ENCODE peak calls at places on chromosomes 11 and 22, in four cellular contexts. T is tibial nerve, B is A549, K is HCT116. A is an unnamed sample.

GRCh38 chr11:17745032-17745772 is 10.6 kb downstream of the KCNC1 start:
- DNase-seq in T (no peak), K (no peak), B (no peak), A (no peak)

GRCh38 chr22:22452211-22452610 is 56.3 kb downstream of the ZNF280B start:
- DNase-seq in B (no peak), T (no peak), K (no peak), A (no peak)

GRCh38 chr22:44567846-44568493 is 69.9 kb upstream of the RTL6 start:
- DNase-seq in T (no peak), B (peak; percentile 46), K (peak; percentile 54), A (peak; percentile 82)

GRCh38 chr11:39367526-39367925 is 2091.9 kb downstream of the LRRC4C start:
- DNase-seq in K (no peak), T (no peak), B (no peak), A (no peak)

GRCh38 chr22:46408568-46409506 is 73.3 kb downstream of the TRMU start:
- DNase-seq in K (no peak), B (no peak), T (no peak), A (no peak)

GRCh38 chr11:617248-617911 is 1.6 kb upstream of the IRF7 start:
- DNase-seq in B (no peak), T (no peak), K (no peak), A (no peak)

GRCh38 chr11:70695086-70695960 is 297.0 kb downstream of the CTTN start:
- DNase-seq in K (no peak), B (no peak), T (no peak), A (no peak)

GRCh38 chr11:128904872-128905344 is 13.8 kb downstream of the KCNJ5 start:
- DNase-seq in T (no peak), K (no peak), B (peak; percentile 6), A (no peak)

GRCh38 chr11:115665345-115665901 is 161.2 kb upstream of the CADM1 start:
- DNase-seq in K (no peak), B (no peak), T (no peak), A (no peak)

GRCh38 chr22:17359501-17359900 is 9.8 kb upstream of the CECR2 start:
- DNase-seq in T (no peak), B (no peak), K (no peak), A (no peak)

GRCh38 chr11:112523917-112524316 is 263.3 kb upstream of the PLET1 start:
- DNase-seq in T (no peak), K (no peak), B (no peak), A (no peak)

GRCh38 chr11:61949169-61950034 is 749 bp upstream of the BEST1 start:
- DNase-seq in B (peak; percentile 71), T (peak; percentile 89), K (peak; percentile 81), A (peak; percentile 82)

GRCh38 chr11:19988598-19988997 is 171.7 kb downstream of the DBX1 start:
- DNase-seq in B (peak; percentile 40), K (peak; percentile 13), T (no peak), A (peak; percentile 24)

GRCh38 chr22:28674121-28674563 is 5.5 kb downstream of the TTC28 start:
- DNase-seq in B (no peak), T (no peak), K (no peak), A (no peak)

GRCh38 chr11:78420255-78420764 is 2.7 kb upstream of the GAB2 start:
- DNase-seq in T (peak; percentile 92), B (peak; percentile 85), K (no peak), A (peak; percentile 66)

GRCh38 chr22:24994070-24994763 is 41.7 kb downstream of the KIAA1671 start:
- DNase-seq in B (peak; percentile 52), K (peak; percentile 73), T (no peak), A (no peak)

GRCh38 chr11:45885274-45885920 is at the start of gene MAPK8IP1:
- DNase-seq in B (peak; percentile 27), T (peak; percentile 18), K (no peak), A (no peak)

GRCh38 chr11:2390871-2391662 is 9.5 kb upstream of the TSSC4 start:
- DNase-seq in B (peak; percentile 44), K (no peak), T (no peak), A (no peak)

GRCh38 chr11:62273284-62273683 is 3.3 kb downstream of the SCGB2A2 start:
- DNase-seq in B (no peak), K (no peak), T (no peak), A (no peak)

GRCh38 chr11:78187366-78188011 is 937 bp downstream of the KCTD21 start:
- DNase-seq in B (no peak), K (no peak), T (no peak), A (no peak)

GRCh38 chr11:15159085-15159484 is 44.4 kb downstream of the INSC start:
- DNase-seq in B (peak; percentile 7), K (peak; percentile 28), T (no peak), A (no peak)

GRCh38 chr11:15163136-15163535 is 48.4 kb downstream of the INSC start:
- DNase-seq in T (no peak), K (no peak), B (no peak), A (no peak)

GRCh38 chr11:15157738-15158137 is 43.0 kb downstream of the INSC start:
- DNase-seq in K (no peak), B (no peak), T (no peak), A (no peak)

GRCh38 chr11:15158351-15159015 is 43.8 kb downstream of the INSC start:
- DNase-seq in K (no peak), T (no peak), B (no peak), A (no peak)

DNA sequence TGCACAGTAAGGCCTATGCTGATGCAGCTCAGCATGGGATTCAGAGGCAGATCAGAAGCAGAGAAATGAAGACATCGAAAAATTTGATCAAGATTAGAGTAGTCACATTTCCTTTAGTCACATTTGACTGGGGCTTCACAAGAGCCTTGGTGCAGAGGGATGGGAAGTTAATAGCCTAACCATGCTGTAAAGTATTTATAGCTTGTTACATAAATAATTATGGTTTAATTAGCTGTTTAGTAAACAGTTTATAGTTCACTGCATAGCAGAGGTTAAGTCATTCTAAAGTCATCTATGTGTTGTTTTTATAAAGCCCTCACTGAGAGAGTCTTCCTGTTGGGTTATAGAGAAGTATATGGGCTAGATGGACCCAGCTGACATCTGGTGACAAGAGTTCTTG is 47.0 kb downstream of the INSC start:
- DNase-seq in K (no peak), B (no peak), T (no peak), A (no peak)
- TF ChIP-seq POLR2A in K (no peak), B (no peak), T (no peak), A (no peak)

GRCh38 chr11:76776472-76776871 is 6.7 kb upstream of the TSKU start:
- DNase-seq in B (no peak), T (no peak), K (no peak), A (no peak)

GRCh38 chr11:76773921-76774361 is 9.2 kb upstream of the TSKU start:
- DNase-seq in B (no peak), T (peak; percentile 77), K (no peak), A (no peak)

GRCh38 chr11:76777922-76778321 is 5.2 kb upstream of the TSKU start:
- DNase-seq in B (no peak), K (no peak), T (no peak), A (no peak)

GRCh38 chr11:76778874-76779273 is 4.3 kb upstream of the TSKU start:
- DNase-seq in T (no peak), K (no peak), B (no peak), A (no peak)

GRCh38 chr11:76777325-76777724 is 5.8 kb upstream of the TSKU start:
- DNase-seq in B (no peak), T (no peak), K (no peak), A (no peak)
- TF ChIP-seq CTCF in B (no peak), T (no peak), K (no peak), A (no peak)

GRCh38 chr11:82733444-82734119 is at the start of gene FAM181B:
- DNase-seq in B (peak; percentile 32), K (no peak), T (peak; percentile 31), A (no peak)

GRCh38 chr11:82732348-82732733 is 1.3 kb downstream of the FAM181B start:
- DNase-seq in B (no peak), K (no peak), T (no peak), A (no peak)

GRCh38 chr11:82731691-82732277 is 1.9 kb downstream of the FAM181B start:
- DNase-seq in T (no peak), B (no peak), K (no peak), A (no peak)

GRCh38 chr11:82734120-82734479 is 436 bp upstream of the FAM181B start:
- DNase-seq in T (no peak), B (no peak), K (no peak), A (no peak)

DNA sequence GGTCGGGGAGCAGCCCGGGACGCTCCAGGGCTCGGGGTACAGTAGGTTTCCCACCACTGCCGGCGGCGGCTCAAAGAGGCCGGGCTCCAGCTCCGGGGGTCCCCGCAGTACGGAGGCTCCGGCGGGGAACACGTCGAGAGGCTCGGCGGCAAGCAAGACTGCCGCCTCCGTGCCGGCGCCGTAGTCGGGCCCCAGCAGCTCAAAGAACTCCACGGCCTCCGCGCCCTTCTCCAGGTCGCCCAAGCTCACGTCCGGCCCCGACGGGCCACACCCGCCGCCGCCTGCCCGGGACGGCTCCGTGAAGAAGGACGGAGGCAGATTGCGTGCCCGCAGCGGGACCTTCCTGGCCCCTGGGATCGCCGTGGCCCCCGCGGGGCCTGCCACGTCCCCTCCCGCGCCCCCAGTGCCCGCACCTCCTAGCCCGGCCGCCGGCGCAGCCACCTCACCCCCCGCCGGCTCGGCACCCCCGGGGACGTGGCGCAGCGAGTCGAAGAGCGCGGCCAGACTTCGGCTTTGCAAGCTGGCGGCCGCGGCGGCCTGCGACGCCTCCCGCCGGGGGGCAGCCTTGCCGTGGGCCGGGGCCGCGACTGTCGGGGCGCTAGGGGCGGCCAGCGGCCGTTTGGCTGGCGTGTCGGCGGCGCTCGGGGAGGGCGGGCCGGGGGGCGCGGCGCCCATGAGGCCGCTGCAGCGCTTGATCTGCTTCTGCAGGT is 775 bp downstream of the FAM181B start:
- DNase-seq in K (no peak), B (no peak), T (no peak), A (no peak)
- H3K4me3 ChIP-seq in K (no peak overlapping the region), B (peak overlapping the region; percentile 52), T (peak overlapping the region; percentile 54), A (peak overlapping the region; percentile 43)

GRCh38 chr22:41513391-41513790 is 30.9 kb downstream of the POLR3H start:
- DNase-seq in B (no peak), K (no peak), T (no peak), A (no peak)

GRCh38 chr22:41516462-41516861 is 27.8 kb downstream of the POLR3H start:
- DNase-seq in K (no peak), B (no peak), T (no peak), A (no peak)

GRCh38 chr22:41521166-41521565 is 23.1 kb downstream of the POLR3H start:
- DNase-seq in K (no peak), T (no peak), B (no peak), A (no peak)

GRCh38 chr22:41518048-41518347 is 26.3 kb downstream of the POLR3H start:
- DNase-seq in T (no peak), K (no peak), B (no peak), A (no peak)

DNA sequence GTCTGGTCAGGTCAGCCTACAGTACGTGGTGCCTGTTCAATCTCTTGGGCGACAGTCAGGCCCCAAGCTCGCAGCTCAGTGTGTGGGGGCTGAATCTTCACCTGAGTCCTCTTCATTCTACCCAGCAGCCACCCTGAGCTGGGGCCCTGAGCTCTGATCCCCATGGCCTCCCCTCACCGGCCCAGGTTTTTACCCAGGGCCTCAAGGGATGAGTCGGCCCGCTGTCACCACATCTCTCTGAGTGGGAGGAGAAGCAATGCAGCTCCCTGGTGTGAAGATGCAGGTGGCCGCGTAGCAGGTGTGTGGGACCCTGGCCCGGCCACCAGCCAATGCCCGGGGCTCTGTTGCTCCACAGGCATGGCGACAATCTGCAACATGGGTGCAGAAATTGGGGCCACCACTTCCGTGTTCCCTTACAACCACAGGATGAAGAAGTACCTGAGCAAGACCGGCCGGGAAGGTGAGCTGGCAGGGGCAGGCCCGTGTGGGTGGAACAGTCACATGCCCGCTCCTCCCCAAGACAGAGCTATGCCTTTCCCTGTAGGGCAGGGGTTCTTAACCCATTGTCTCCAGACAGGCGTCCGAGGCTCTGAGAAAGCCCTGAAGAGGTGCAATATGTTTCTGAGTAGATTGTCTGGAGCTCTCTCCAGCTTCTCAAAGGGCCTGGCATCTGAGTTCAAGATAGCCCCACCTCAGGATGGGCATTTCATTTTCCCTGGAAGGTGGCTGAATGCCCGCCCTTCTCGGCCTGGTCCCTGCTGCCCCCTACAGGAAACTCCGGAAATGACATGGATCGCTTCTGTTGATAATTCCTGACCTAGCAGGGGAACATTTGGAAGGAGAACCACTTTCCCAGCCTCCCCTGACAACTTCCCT is 26.9 kb downstream of the POLR3H start:
- DNase-seq in K (no peak), T (peak; percentile 93), B (peak; percentile 48), A (peak; percentile 74)
- TF ChIP-seq POLR2A in K (no peak), T (no peak), B (no peak), A (no peak)